ENCODE peak calls at places on chromosome X, in eight cellular contexts. C, W, Y, S, E, D, X and R are unnamed samples.

GRCh38 chrX:28058906-28059305 is 77.7 kb upstream of the DCAF8L1 start:
- DNase-seq in C (no peak), W (no peak), Y (no peak), S (no peak), E (peak), D (no peak), X (no peak), R (no peak)

GRCh38 chrX:56792270-56793111 is 63.4 kb downstream of the NBDY start:
- DNase-seq in C (no peak), W (no peak), Y (no peak), S (no peak), E (no peak), D (no peak), X (peak), R (no peak)

GRCh38 chrX:100682939-100683338 is 38.9 kb downstream of the SRPX2 start:
- DNase-seq in C (no peak), W (no peak), Y (no peak), S (no peak), E (no peak), D (no peak), X (no peak), R (no peak)

GRCh38 chrX:106905064-106905708 is 2.0 kb upstream of the RIPPLY1 start:
- DNase-seq in C (no peak), W (no peak), Y (no peak), S (no peak), E (no peak), D (no peak), X (no peak), R (no peak)

GRCh38 chrX:38069273-38069672 is 62.9 kb downstream of the SYTL5 start:
- DNase-seq in C (no peak), W (no peak), Y (no peak), S (no peak), E (no peak), D (no peak), X (no peak), R (no peak)

GRCh38 chrX:148567229-148567628 is 66.8 kb downstream of the AFF2 start:
- DNase-seq in C (peak), W (no peak), Y (no peak), S (no peak), E (peak), D (no peak), X (no peak), R (no peak)

GRCh38 chrX:13419276-13419675 is 99.4 kb upstream of the ATXN3L start:
- DNase-seq in C (no peak), W (no peak), Y (no peak), S (no peak), E (no peak), D (no peak), X (no peak), R (no peak)

GRCh38 chrX:107117993-107118321 is 665 bp downstream of the RBM41 start:
- DNase-seq in C (peak), W (no peak), Y (no peak), S (no peak), E (no peak), D (no peak), X (no peak), R (no peak)

GRCh38 chrX:94908171-94908570 is 1234.2 kb downstream of the FAM133A start:
- DNase-seq in C (no peak), W (no peak), Y (no peak), S (no peak), E (no peak), D (no peak), X (no peak), R (no peak)

GRCh38 chrX:39855748-39856129 is 242.0 kb downstream of the BCOR start:
- DNase-seq in C (peak), W (no peak), Y (peak), S (no peak), E (peak), D (no peak), X (no peak), R (no peak)

GRCh38 chrX:69388526-69388925 is 115.6 kb upstream of the NALF2 start:
- DNase-seq in C (no peak), W (no peak), Y (no peak), S (no peak), E (no peak), D (no peak), X (no peak), R (no peak)

GRCh38 chrX:69386681-69387080 is 117.4 kb upstream of the NALF2 start:
- DNase-seq in C (no peak), W (no peak), Y (peak), S (no peak), E (no peak), D (no peak), X (no peak), R (peak)

GRCh38 chrX:69389221-69389620 is 114.9 kb upstream of the NALF2 start:
- DNase-seq in C (no peak), W (no peak), Y (no peak), S (no peak), E (no peak), D (no peak), X (no peak), R (no peak)

DNA sequence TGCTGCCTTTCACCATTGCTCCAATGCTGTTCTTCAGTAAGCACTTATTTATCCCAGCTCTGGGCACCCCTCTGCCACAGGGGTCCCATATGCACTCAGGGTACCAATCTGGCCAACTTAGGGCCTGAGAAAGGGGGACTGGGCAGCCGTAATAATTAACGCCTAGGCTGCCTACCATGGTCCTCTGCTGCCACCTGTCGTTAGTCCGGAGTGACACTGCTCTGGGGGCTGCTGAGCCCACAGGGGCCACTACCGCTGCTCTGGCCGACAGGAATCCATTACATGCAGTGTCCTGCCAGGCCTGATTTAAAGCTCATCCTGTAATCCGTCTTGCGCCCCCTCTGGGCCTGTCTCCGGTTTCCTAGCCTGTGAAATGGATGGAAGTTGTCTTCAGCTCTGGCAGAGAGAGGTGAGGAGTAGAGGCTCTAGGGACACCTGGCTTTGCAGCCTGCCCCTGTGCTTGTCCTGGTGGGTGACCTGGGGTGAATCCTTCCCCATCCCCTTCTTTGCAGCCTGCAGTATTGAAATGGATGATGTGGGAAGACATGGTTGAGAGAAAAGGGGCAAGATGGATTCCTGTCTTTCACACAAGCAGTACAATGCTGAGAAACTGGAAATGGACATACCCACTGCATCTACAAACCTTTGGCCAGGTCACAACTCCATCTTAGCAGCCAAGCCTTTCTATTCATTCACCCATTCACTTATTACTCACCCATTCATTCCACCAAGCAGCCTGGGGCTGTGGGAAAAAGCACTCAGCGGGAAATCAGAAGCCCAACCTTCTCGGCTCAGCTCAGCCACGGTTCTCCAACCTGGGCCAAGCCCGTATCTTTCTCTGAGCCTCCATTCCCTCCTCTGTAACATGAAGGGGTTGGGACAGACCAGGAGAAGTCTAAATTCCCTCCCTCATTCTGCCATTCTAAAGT is 116.3 kb upstream of the NALF2 start:
- DNase-seq in C (peak), W (peak), Y (peak), S (peak), E (peak), D (peak), X (no peak), R (peak)
- TF ChIP-seq CTCF in C (peak), W (peak), Y (peak), S (peak), E (peak), D (peak), X (peak), R (peak)

GRCh38 chrX:135977611-135978010 is 3.8 kb upstream of the MMGT1 start:
- DNase-seq in C (peak), W (no peak), Y (no peak), S (no peak), E (peak), D (no peak), X (no peak), R (no peak)

GRCh38 chrX:135973548-135974278 is at the start of gene MMGT1:
- DNase-seq in C (peak), W (peak), Y (peak), S (peak), E (peak), D (peak), X (peak), R (peak)

GRCh38 chrX:135975421-135975820 is 1.6 kb upstream of the MMGT1 start:
- DNase-seq in C (no peak), W (no peak), Y (no peak), S (no peak), E (no peak), D (no peak), X (no peak), R (no peak)

GRCh38 chrX:135974279-135974856 is 580 bp upstream of the MMGT1 start:
- DNase-seq in C (peak), W (peak), Y (peak), S (peak), E (peak), D (peak), X (peak), R (no peak)

DNA sequence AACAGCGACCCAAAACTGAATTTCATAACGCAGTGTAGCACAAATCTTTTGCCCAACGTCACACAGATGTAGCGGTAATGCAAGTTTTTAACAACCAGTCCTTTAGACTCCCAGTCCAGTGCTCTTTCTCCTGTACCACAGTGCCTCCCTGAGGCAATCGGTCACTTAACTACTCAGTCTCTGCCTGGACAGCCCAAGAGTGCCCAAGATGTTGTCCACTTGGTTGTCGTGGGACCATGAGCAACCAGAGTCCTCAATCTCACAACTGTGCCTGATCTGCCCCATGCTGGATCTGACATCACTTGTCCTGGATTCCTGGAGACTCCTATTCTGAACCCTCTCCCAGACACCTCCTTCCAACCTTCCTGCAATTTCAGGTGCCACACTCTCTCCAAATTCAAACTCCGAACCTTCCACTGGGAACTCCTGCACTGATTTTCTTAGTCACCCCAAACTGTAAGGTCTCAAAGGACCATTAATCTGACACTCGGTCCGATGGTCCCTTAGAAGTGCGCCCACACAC is 702 bp downstream of the MMGT1 start:
- DNase-seq in C (no peak), W (peak), Y (no peak), S (no peak), E (peak), D (no peak), X (no peak), R (no peak)
- TF ChIP-seq CTCF in C (peak), W (no peak), Y (no peak), S (peak), E (no peak), D (no peak), X (no peak), R (no peak)

DNA sequence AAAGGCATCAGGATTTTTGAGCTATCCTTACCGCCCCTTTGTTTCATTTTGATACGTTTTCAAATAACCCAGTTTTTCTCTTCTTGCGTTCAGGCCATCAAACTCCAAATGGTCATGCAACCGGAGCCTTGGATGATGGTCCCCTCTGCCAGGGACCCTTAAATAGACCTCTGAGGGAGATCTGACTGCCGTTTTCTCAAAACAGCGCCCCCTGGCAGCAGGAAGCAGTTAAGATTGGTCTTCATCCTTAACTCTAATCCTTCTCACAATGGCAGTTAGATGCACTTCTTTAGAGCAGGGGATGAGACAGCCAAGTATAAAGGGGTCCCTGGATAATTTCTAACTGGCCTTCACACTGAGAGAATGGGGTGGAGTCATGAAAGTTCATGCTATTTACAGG is 525.0 kb upstream of the SPANXN1 start:
- DNase-seq in C (no peak), W (no peak), Y (peak), S (no peak), E (no peak), D (no peak), X (no peak), R (no peak)
- TF ChIP-seq CTCF in C (no peak), W (no peak), Y (peak), S (peak), E (no peak), D (no peak), X (no peak), R (no peak)

GRCh38 chrX:34580069-34580468 is 77.0 kb downstream of the TMEM47 start:
- DNase-seq in C (no peak), W (no peak), Y (no peak), S (no peak), E (no peak), D (no peak), X (no peak), R (no peak)

DNA sequence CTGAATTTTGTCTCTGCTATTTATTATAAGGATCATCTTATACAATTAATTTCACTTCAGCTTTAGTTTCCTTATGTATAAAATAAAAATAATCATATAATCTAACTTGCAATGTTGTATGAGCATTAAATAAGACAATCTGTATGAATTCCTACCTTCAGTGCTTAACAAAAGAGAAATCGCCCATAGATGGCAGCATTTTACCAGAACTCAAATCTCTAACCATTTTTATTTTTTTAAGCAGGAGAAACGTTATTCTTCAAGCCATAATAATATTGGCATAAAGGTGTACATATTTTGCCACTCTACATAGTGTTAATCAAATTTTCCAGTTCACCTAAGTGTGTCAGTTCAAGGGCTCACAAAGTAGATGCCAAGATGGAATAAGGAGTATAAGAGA is 78.8 kb downstream of the TMEM47 start:
- DNase-seq in C (peak), W (no peak), Y (no peak), S (peak), E (peak), D (no peak), X (no peak), R (no peak)
- TF ChIP-seq CTCF in C (no peak), W (no peak), Y (no peak), S (peak), E (peak), D (no peak), X (no peak), R (peak)